ENCODE peak calls at places on chromosomes 5 and 9, in four cellular contexts. O, N, D and G are unnamed samples.

GRCh38 chr5:135426102-135427082 is 20.8 kb downstream of the DCANP1 start:
- DNase-seq in O (peak; percentile 66), N (no peak), D (no peak), G (no peak)

GRCh38 chr5:83721878-83722779 is 1.5 kb upstream of the HAPLN1 start:
- DNase-seq in O (peak; percentile 20), N (peak; percentile 49), D (peak; percentile 62), G (peak; percentile 79)

GRCh38 chr9:115231116-115231515 is 113.2 kb upstream of the TNC start:
- DNase-seq in O (no peak), N (no peak), D (no peak), G (no peak)

GRCh38 chr5:42756630-42757601 is at the start of gene CCDC152:
- DNase-seq in O (no peak), N (peak; percentile 20), D (no peak), G (no peak)

GRCh38 chr9:77965445-77965844 is 66.2 kb downstream of the GNAQ start:
- DNase-seq in O (no peak), N (no peak), D (no peak), G (no peak)

GRCh38 chr9:32572900-32573523 is at the start of gene NDUFB6:
- DNase-seq in O (peak; percentile 90), N (peak; percentile 95), D (peak; percentile 95), G (peak; percentile 93)

GRCh38 chr5:38540348-38540747 is 16.1 kb downstream of the LIFR start:
- DNase-seq in O (no peak), N (no peak), D (peak; percentile 62), G (no peak)

GRCh38 chr9:105439428-105439827 is 8.4 kb upstream of the FSD1L start:
- DNase-seq in O (no peak), N (no peak), D (no peak), G (no peak)

GRCh38 chr5:106202035-106202434 is 1468.7 kb downstream of the EFNA5 start:
- DNase-seq in O (no peak), N (no peak), D (no peak), G (no peak)

GRCh38 chr9:135568026-135568425 is 6.5 kb downstream of the PAEP start:
- DNase-seq in O (no peak), N (no peak), D (no peak), G (no peak)

GRCh38 chr9:9645006-9645405 is 967.8 kb downstream of the PTPRD start:
- DNase-seq in O (no peak), N (no peak), D (no peak), G (no peak)

GRCh38 chr5:133420440-133421301 is 191.7 kb downstream of the FSTL4 start:
- DNase-seq in O (no peak), N (no peak), D (no peak), G (no peak)

GRCh38 chr5:132180134-132180745 is 47.4 kb downstream of the P4HA2 start:
- DNase-seq in O (peak; percentile 18), N (no peak), D (no peak), G (no peak)

GRCh38 chr5:175682664-175683063 is 24.8 kb downstream of the HRH2 start:
- DNase-seq in O (no peak), N (no peak), D (no peak), G (no peak)

GRCh38 chr9:14031015-14031414 is 282.9 kb downstream of the NFIB start:
- DNase-seq in O (no peak), N (no peak), D (no peak), G (peak; percentile 77)

GRCh38 chr9:130939405-130939941 is 426 bp upstream of the FIBCD1 start:
- DNase-seq in O (no peak), N (no peak), D (no peak), G (no peak)

GRCh38 chr5:35129921-35130485 is 82.3 kb upstream of the AGXT2 start:
- DNase-seq in O (no peak), N (peak; percentile 61), D (no peak), G (no peak)

GRCh38 chr9:109537288-109537687 is 39.2 kb upstream of the PTPN3 start:
- DNase-seq in O (no peak), N (no peak), D (no peak), G (no peak)

GRCh38 chr9:34047864-34048729 is 590 bp downstream of the UBAP2 start:
- DNase-seq in O (peak; percentile 29), N (peak; percentile 37), D (peak; percentile 49), G (peak; percentile 74)

GRCh38 chr5:149277821-149278220 is 6.2 kb downstream of the AFAP1L1 start:
- DNase-seq in O (no peak), N (no peak), D (no peak), G (no peak)

GRCh38 chr9:127175319-127175715 is 52.9 kb upstream of the ANGPTL2 start:
- DNase-seq in O (no peak), N (peak; percentile 3), D (no peak), G (peak; percentile 52)

GRCh38 chr5:137752873-137753226 is 1.3 kb downstream of the HNRNPA0 start:
- DNase-seq in O (peak; percentile 17), N (peak; percentile 27), D (peak; percentile 52), G (peak; percentile 75)

GRCh38 chr5:124411089-124411488 is 335.4 kb downstream of the ZNF608 start:
- DNase-seq in O (no peak), N (no peak), D (no peak), G (no peak)

GRCh38 chr5:170632985-170633234 is 129.1 kb downstream of the KCNIP1 start:
- DNase-seq in O (no peak), N (peak; percentile 45), D (peak; percentile 57), G (peak; percentile 80)

GRCh38 chr9:110443146-110443877 is 105.6 kb upstream of the TXNDC8 start:
- DNase-seq in O (peak; percentile 1), N (no peak), D (no peak), G (no peak)

GRCh38 chr9:123569343-123569694 is 213.3 kb downstream of the CRB2 start:
- DNase-seq in O (no peak), N (no peak), D (no peak), G (no peak)

GRCh38 chr5:112579771-112580170 is 157.9 kb upstream of the APC start:
- DNase-seq in O (no peak), N (no peak), D (no peak), G (no peak)

GRCh38 chr9:36078047-36078446 is 41.3 kb downstream of the RECK start:
- DNase-seq in O (no peak), N (no peak), D (no peak), G (no peak)

GRCh38 chr5:83473344-83474169 is 2.0 kb downstream of the VCAN start:
- DNase-seq in O (no peak), N (peak; percentile 56), D (peak; percentile 95), G (peak; percentile 99)

GRCh38 chr9:28032178-28032532 is 458.9 kb upstream of the C9orf72 start:
- DNase-seq in O (no peak), N (no peak), D (no peak), G (no peak)

GRCh38 chr5:1210832-1211251 is 9.4 kb downstream of the SLC6A19 start:
- DNase-seq in O (no peak), N (no peak), D (no peak), G (no peak)

GRCh38 chr5:59058237-59058636 is 475.4 kb downstream of the RAB3C start:
- DNase-seq in O (no peak), N (no peak), D (no peak), G (no peak)

GRCh38 chr5:78518365-78519197 is 130.0 kb downstream of the LHFPL2 start:
- DNase-seq in O (peak; percentile 97), N (peak; percentile 46), D (peak; percentile 69), G (peak; percentile 84)

GRCh38 chr5:74626386-74627222 is 13.9 kb downstream of the ENC1 start:
- DNase-seq in O (no peak), N (no peak), D (no peak), G (no peak)

DNA sequence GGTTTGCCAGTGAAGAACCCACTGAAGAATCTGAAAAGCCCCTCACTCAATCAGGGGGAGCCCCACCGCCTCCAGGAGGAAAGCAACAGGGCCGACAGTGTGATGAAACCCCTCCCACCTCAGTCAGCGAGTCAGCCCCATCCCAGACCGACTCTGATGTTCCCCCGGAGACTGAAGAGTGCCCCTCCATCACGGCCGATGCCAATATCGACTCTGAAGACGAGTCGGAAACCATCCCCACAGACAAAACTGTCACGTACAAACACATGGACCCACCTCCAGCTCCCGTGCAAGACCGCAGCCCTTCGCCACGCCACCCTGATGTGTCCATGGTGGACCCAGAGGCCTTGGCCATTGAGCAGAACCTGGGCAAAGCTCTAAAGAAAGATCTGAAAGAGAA is 92.4 kb downstream of the MAP1B start:
- DNase-seq in O (no peak), N (no peak), D (no peak), G (no peak)
- H3K27ac ChIP-seq in O (no peak overlapping the region), N (no peak overlapping the region), D (no peak overlapping the region), G (no peak overlapping the region)

GRCh38 chr5:7995688-7996294 is 126.8 kb downstream of the MTRR start:
- DNase-seq in O (no peak), N (no peak), D (no peak), G (no peak)
- H3K4me3 ChIP-seq in O (no peak overlapping the region), N (no peak overlapping the region), D (no peak overlapping the region), G (no peak overlapping the region)

DNA sequence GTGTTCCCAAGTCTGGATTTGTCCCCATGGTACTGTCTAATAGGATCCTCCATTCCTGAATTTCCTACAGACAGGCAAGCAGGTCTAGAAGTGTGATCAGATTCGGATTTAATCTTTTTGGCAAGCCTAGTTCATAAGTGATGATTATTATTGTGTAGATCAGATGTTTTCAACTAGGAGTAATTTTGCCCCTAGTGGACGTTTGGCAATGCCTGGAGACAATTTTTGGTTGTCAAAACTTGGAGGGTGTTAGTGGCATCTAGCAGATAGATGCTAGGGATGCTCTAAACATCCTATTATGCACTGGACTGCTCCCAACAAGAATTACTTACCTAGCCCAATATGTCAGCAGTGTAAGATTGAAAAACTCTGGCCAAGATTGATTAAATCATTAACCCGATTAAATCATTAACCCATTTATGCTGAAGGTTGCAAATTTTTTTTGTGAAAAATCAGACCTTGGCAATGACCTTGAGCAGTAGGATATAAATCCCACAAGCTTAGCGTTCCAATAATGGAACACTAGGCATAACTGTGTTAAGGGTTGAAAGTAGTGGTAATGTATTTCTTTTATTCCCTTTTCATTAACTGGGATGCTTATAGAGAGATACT is 28.2 kb downstream of the TCERG1 start:
- DNase-seq in O (no peak), N (no peak), D (no peak), G (no peak)
- TF ChIP-seq CTCF in O (no peak), N (peak; percentile 15), D (no peak), G (no peak)

GRCh38 chr9:98606730-98607129 is 102.0 kb downstream of the GABBR2 start:
- DNase-seq in O (no peak), N (no peak), D (no peak), G (no peak)

GRCh38 chr9:98607787-98608186 is 100.9 kb downstream of the GABBR2 start:
- DNase-seq in O (no peak), N (no peak), D (no peak), G (no peak)

GRCh38 chr9:98605116-98605515 is 103.6 kb downstream of the GABBR2 start:
- DNase-seq in O (no peak), N (no peak), D (no peak), G (no peak)

GRCh38 chr9:98609646-98610045 is 99.1 kb downstream of the GABBR2 start:
- DNase-seq in O (no peak), N (no peak), D (no peak), G (no peak)

GRCh38 chr9:98607152-98607551 is 101.6 kb downstream of the GABBR2 start:
- DNase-seq in O (no peak), N (no peak), D (no peak), G (no peak)
- H3K27ac ChIP-seq in O (no peak overlapping the region), N (no peak overlapping the region), D (no peak overlapping the region), G (no peak overlapping the region)